ENCODE peak calls at places on chromosome 19, in eight cellular contexts. O, Z, F, Q, S, E, B and D are unnamed samples.

GRCh38 chr19:28169168-28169862 is 1043.6 kb downstream of the UQCRFS1 start:
- DNase-seq in Q (peak), F (peak), Z (no peak), O (no peak), B (no peak), E (no peak), S (no peak), D (no peak)

GRCh38 chr19:37594982-37595382 is 306 bp downstream of the ZNF540 start:
- DNase-seq in F (no peak), E (no peak), O (peak), S (peak), B (peak), Z (no peak), Q (no peak), D (no peak)

GRCh38 chr19:39411006-39411831 is 1.2 kb upstream of the PLEKHG2 start:
- DNase-seq in F (no peak), B (peak), Z (no peak), S (peak), Q (peak), E (no peak), O (peak), D (no peak)

GRCh38 chr19:17540174-17540573 is 15.3 kb upstream of the COLGALT1 start:
- DNase-seq in O (no peak), Z (no peak), S (no peak), Q (no peak), F (no peak), B (no peak), E (no peak), D (no peak)

GRCh38 chr19:57239982-57240310 is 486 bp upstream of the ZNF805 start:
- DNase-seq in Q (no peak), O (no peak), E (peak), B (no peak), Z (no peak), F (peak), S (no peak), D (no peak)

GRCh38 chr19:53927745-53928144 is 18.7 kb downstream of the CACNG7 start:
- DNase-seq in Q (peak), F (peak), S (no peak), B (no peak), Z (peak), O (no peak), E (peak), D (no peak)

GRCh38 chr19:15372891-15373301 is 6.7 kb downstream of the AKAP8 start:
- DNase-seq in B (no peak), E (no peak), Z (no peak), S (no peak), Q (no peak), O (no peak), F (no peak), D (no peak)

GRCh38 chr19:20365146-20365545 is 198.1 kb downstream of the ZNF486 start:
- DNase-seq in O (no peak), S (no peak), Z (no peak), Q (no peak), E (no peak), F (no peak), B (no peak), D (no peak)

GRCh38 chr19:49710372-49710951 is 19.5 kb downstream of the CPT1C start:
- DNase-seq in Z (no peak), E (peak), S (no peak), Q (no peak), O (no peak), B (no peak), F (no peak), D (no peak)

GRCh38 chr19:4059493-4059880 is 7.2 kb downstream of the ZBTB7A start:
- DNase-seq in O (no peak), Q (no peak), B (no peak), E (no peak), F (no peak), Z (no peak), S (peak), D (no peak)

GRCh38 chr19:4061178-4061682 is 5.5 kb downstream of the ZBTB7A start:
- DNase-seq in Q (no peak), Z (no peak), O (peak), E (no peak), F (peak), S (peak), B (peak), D (no peak)

GRCh38 chr19:4059931-4060620 is 6.6 kb downstream of the ZBTB7A start:
- DNase-seq in Q (no peak), E (peak), Z (no peak), B (no peak), F (peak), O (no peak), S (peak), D (peak)

GRCh38 chr19:4061683-4062575 is 4.8 kb downstream of the ZBTB7A start:
- DNase-seq in O (peak), E (no peak), B (peak), Z (no peak), S (peak), F (peak), Q (no peak), D (no peak)

GRCh38 chr19:4060621-4061177 is 6.0 kb downstream of the ZBTB7A start:
- DNase-seq in Z (no peak), Q (no peak), O (no peak), F (no peak), B (no peak), E (no peak), S (no peak), D (no peak)
- TF ChIP-seq POLR2AphosphoS5 in Z (no peak), Q (no peak), O (no peak), F (no peak), B (no peak), E (no peak), S (no peak), D (no peak)

GRCh38 chr19:585551-586110 is 4.0 kb upstream of the HCN2 start:
- DNase-seq in Z (no peak), O (no peak), S (no peak), E (no peak), Q (no peak), B (no peak), F (peak), D (no peak)
- TF ChIP-seq POLR2AphosphoS5 in Z (no peak), O (no peak), S (no peak), E (no peak), Q (no peak), B (no peak), F (no peak), D (no peak)

DNA sequence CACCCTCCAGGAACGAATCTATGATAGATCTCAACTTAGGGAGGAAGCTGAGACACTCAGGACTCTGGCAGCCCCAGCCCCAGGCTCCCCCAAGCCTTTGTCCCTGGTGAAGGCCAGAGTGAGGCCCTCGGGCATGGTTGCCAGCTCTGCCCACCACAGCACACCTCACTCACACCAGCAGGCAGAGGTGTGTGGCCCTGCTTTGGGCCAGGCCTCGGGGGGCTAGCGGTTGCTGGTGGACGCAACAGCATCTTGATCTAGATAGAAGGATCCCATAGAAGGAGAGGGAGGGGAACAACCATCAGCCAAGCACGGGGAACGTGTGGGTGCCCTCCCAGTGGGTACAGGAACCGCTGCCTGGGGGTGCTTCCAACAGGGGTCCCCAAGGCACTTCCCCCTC is 36.7 kb downstream of the DNMT1 start:
- DNase-seq in B (no peak), Z (no peak), O (no peak), F (no peak), E (no peak), Q (no peak), S (no peak), D (no peak)
- TF ChIP-seq POLR2AphosphoS5 in B (no peak), Z (no peak), O (no peak), F (no peak), E (no peak), Q (no peak), S (no peak), D (no peak)

GRCh38 chr19:48363500-48363809 is 285 bp downstream of the TMEM143 start:
- DNase-seq in B (no peak), Q (no peak), O (no peak), S (no peak), Z (no peak), E (peak), F (peak), D (no peak)

GRCh38 chr19:48364564-48365363 is 597 bp downstream of the SYNGR4 start:
- DNase-seq in E (no peak), S (no peak), B (no peak), F (no peak), Z (no peak), Q (no peak), O (peak), D (no peak)

GRCh38 chr19:48362716-48363499 is 832 bp downstream of the TMEM143 start:
- DNase-seq in S (peak), E (peak), B (peak), O (peak), Z (peak), F (peak), Q (peak), D (peak)

GRCh38 chr19:48365602-48366001 is 1.4 kb downstream of the SYNGR4 start:
- DNase-seq in Z (no peak), S (no peak), Q (no peak), E (no peak), B (no peak), F (no peak), O (no peak), D (no peak)

DNA sequence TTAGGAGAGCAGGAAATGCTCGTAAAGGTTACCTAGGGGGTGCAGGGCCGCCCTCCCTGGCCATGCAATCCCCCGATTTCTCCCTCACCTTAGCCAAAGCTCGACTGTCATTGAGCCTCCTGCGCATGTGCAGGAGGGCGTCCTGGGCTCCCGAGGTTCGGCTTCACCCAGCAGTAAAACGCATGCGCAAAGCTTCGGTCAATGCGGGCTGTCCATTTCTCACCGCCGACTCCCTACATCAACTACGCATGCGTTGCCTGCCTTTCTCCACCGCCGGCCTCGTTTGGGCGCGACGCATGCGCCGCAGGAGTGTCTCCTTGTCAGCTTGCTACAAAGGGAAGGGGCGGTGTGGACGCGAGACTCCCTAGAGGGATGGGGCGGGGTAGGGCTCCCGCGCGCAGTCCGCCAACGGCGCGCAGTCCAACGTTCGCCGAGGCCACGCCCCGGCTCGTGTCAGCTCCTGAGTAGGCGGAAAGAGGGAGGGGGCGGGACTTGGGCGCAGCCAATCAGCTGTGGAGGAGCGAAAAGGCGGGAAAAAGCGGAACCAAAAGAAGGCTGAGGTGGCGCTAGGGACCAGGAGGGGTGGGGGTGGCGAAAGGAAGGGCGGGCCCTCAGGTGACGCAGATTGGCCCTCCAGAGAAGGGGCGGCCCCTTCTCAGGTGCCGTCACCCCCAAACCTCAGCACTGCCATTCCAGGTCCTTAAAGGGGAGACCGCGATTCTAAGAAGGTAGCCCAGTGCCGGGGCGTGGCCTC is at the start of the genes SYNGR4 and TMEM143:
- DNase-seq in E (peak), S (peak), F (peak), Q (peak), B (peak), O (peak), Z (peak), D (peak)
- TF ChIP-seq POLR2AphosphoS5 in E (peak), S (peak), F (peak), Q (no peak), B (peak), O (peak), Z (no peak), D (no peak)

GRCh38 chr19:42022616-42023015 is 28.6 kb upstream of the ATP1A3 start:
- DNase-seq in B (no peak), Q (no peak), E (no peak), Z (no peak), O (no peak), S (no peak), F (no peak), D (no peak)

GRCh38 chr19:42023121-42023942 is 29.3 kb upstream of the ATP1A3 start:
- DNase-seq in F (peak), Q (peak), Z (no peak), E (peak), O (no peak), S (no peak), B (no peak), D (no peak)

GRCh38 chr19:42023943-42024260 is 29.9 kb upstream of the ATP1A3 start:
- DNase-seq in O (no peak), Z (no peak), B (no peak), S (no peak), F (no peak), E (no peak), Q (no peak), D (no peak)

GRCh38 chr19:42021185-42021584 is 27.2 kb upstream of the ATP1A3 start:
- DNase-seq in Q (no peak), E (no peak), B (no peak), O (no peak), F (no peak), S (no peak), Z (no peak), D (no peak)

GRCh38 chr19:42024622-42025111 is 30.6 kb upstream of the ATP1A3 start:
- DNase-seq in F (no peak), E (no peak), O (peak), Z (no peak), Q (no peak), B (no peak), S (no peak), D (no peak)
- TF ChIP-seq POLR2AphosphoS5 in F (no peak), E (no peak), O (no peak), Z (no peak), Q (no peak), B (no peak), S (no peak), D (no peak)

GRCh38 chr19:4360081-4360569 is 16.8 kb downstream of the MPND start:
- DNase-seq in E (no peak), O (no peak), S (no peak), B (no peak), Z (no peak), Q (no peak), F (no peak), D (no peak)

GRCh38 chr19:4360641-4361151 is 17.3 kb downstream of the MPND start:
- DNase-seq in S (no peak), O (no peak), Z (no peak), Q (no peak), F (no peak), E (no peak), B (no peak), D (no peak)

GRCh38 chr19:4362871-4363545 is 19.6 kb downstream of the MPND start:
- DNase-seq in F (peak), E (no peak), O (no peak), B (no peak), Q (peak), Z (no peak), S (no peak), D (no peak)

GRCh38 chr19:4362038-4362828 is 18.9 kb downstream of the MPND start:
- DNase-seq in B (no peak), Q (peak), S (no peak), Z (no peak), E (no peak), O (no peak), F (no peak), D (no peak)

DNA sequence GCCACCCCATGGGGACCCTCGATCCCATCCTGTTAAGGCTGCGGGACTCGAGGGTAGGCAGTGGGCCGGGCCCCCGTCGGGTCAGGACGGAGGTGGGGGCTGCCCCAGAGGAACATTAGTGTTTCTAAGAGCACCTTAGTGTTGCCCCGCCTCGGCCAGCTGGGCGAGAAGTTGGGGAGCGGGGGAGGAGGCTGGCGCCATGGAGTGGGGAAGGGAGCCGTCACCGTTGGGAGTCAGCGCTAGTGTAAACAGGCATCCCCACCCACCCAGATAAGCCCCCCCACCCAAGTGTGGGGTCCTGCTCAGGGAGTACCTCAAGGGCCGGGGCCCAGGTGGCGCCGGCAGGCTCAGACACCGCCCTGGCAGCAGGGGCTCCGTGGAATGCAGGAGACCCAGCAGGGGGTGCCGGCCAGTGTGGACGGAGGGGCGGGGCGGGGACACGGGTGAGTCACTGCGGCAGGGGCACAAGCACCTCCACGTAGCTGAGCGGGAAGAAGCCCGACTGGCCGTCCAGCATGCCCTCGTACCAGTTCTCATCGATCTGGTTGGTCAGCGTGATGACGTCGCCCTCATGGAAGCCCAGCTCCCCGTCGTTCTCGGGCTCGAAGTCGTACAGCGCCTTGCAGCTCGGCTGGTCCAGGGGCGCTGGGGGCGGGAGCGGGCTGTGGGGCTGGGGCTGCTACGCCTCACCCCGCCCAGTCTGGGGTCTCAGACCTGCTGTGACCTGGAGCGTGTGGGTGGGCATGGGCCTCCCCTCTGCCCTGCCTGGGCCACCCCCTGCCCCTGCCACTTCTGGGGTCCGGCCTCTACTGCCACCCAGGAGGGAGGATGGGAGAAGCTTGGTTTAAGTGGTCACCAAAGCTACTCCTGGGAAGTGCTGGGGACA is 18.0 kb downstream of the MPND start:
- DNase-seq in B (no peak), Q (no peak), Z (no peak), O (no peak), S (no peak), E (no peak), F (peak), D (no peak)
- TF ChIP-seq POLR2AphosphoS5 in B (no peak), Q (peak), Z (no peak), O (no peak), S (no peak), E (no peak), F (peak), D (no peak)

DNA sequence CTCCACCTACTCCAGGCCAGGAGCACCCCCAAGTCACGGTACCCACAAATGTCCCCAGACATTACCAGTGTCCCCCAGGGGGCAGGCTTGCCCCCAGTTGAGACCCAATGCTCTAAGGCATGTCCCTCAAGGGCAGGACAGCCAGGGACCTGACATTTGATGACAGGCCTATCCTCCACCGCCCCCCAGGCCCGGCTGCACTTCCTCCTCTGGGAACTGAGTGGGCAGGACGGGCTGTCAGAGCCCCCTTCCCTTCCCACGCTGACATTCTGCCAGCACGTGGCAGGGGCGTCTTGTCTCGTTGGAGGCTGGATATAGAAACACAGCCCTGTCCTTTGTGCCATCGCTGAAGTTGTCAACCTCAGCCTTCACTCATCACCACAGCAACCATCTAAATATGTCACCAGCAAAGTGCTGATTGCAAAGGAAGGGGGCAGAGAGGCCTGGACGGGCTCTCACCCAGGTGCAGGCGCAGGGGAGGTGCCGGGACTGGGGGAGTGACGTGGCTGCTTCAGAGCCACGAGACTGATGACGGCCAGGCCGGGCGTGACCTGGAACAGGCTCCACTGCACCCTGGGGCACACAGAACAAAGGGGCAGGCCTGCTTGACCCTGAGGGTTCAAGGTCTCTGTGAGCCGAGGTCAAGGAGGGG is 38.4 kb downstream of the GNG7 start:
- DNase-seq in O (no peak), Q (no peak), S (peak), B (no peak), F (no peak), E (peak), Z (no peak), D (peak)
- TF ChIP-seq POLR2AphosphoS5 in O (no peak), Q (no peak), S (no peak), B (no peak), F (no peak), E (no peak), Z (no peak), D (no peak)

GRCh38 chr19:3062165-3063105 is at the start of gene TLE5:
- DNase-seq in O (no peak), Z (peak), Q (peak), F (peak), B (peak), S (peak), E (peak), D (peak)
- TF ChIP-seq POLR2AphosphoS5 in O (no peak), Z (peak), Q (no peak), F (no peak), B (no peak), S (no peak), E (no peak), D (no peak)

DNA sequence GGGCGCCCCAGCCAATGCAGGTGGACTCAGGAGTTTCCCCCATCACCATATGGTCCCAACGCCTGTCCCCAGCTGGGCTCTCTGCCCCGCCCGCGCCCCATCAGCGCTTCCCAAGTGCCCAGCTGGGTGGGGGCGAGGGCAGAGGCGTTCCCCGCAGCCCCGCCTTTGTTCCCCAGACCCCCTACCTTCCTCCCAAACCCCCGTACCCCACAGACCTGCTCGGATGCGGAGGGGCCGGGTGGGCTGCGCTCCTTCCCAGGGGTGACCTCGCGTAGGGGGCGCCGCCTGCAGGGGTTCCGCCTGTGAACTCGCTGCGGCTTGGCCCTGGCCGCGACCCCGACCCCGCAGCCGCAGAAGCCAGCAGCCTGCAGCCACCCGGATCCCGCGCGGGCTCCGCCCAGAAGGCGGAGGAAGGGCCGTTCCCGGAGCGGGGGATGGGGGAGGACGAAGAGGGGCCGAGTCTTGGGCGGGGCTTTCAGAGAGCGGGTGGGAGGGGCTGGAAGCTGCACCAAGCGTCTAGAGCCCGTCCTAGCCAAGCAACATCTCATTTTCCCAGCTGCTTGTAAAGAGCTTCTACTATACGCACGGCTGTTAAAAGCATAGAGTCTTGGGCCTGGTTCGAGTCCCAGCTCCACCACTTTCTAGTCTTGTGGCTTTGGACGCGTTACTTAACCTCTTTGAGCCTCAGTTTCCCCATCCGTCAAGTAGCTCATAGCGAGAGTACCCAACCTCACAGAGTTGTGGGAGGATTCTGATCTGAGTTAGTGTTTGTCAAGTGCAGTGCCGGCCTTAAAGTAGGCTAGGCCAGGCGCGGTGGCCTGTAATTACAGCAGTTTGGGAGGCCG is at the start of gene RAB3D:
- DNase-seq in B (peak), S (peak), O (peak), Z (peak), F (peak), E (peak), Q (peak), D (peak)
- TF ChIP-seq POLR2AphosphoS5 in B (peak), S (peak), O (peak), Z (peak), F (peak), E (no peak), Q (no peak), D (no peak)